ENCODE peak calls at places on chromosomes 4 and X, in nine cellular contexts. R is fibroblast of lung, E is HepG2, Y is IMR-90, Q is neural progenitor cell, L is H1, C is MM.1S, M is H9, F is GM23248. O is an unnamed sample.

GRCh38 chr4:25172964-25173917 is 13.0 kb upstream of the SEPSECS start:
- DNase-seq in R (peak; percentile 100), Y (peak; percentile 100), L (no peak), F (peak; percentile 99), Q (no peak), M (no peak), E (no peak), C (no peak), O (peak; percentile 97)

GRCh38 chr4:84733343-84734033 is 150.6 kb downstream of the CDS1 start:
- DNase-seq in F (no peak), Q (no peak), C (no peak), M (no peak), Y (no peak), R (no peak), E (no peak), L (no peak), O (no peak)

GRCh38 chr4:791866-792630 is 33.9 kb downstream of the CPLX1 start:
- DNase-seq in L (no peak), Y (no peak), R (peak; percentile 25), C (no peak), M (peak; percentile 71), Q (no peak), E (no peak), F (peak; percentile 58), O (peak; percentile 14)

GRCh38 chr4:74934016-74934821 is 1.3 kb downstream of the PARM1 start:
- DNase-seq in Y (peak; percentile 14), R (peak; percentile 26), L (no peak), F (peak; percentile 57), M (peak; percentile 47), Q (peak; percentile 78), C (peak; percentile 53), E (no peak), O (peak; percentile 53)

GRCh38 chr4:24973471-24974251 is 57.1 kb downstream of the LGI2 start:
- DNase-seq in C (no peak), Q (no peak), F (peak; percentile 64), E (peak; percentile 36), M (peak; percentile 28), Y (peak; percentile 14), L (no peak), R (no peak), O (peak; percentile 81)

GRCh38 chr4:95761871-95762270 is 78.0 kb upstream of the PDHA2 start:
- DNase-seq in M (no peak), Y (peak; percentile 59), F (no peak), L (no peak), Q (no peak), R (peak; percentile 21), C (no peak), E (no peak), O (peak; percentile 18)

GRCh38 chrX:109626637-109627036 is 1.7 kb upstream of the KCNE5 start:
- DNase-seq in Q (no peak), M (no peak), C (no peak), R (no peak), F (no peak), E (no peak), L (no peak), Y (no peak), O (no peak)

GRCh38 chrX:56232221-56233082 is at the start of gene KLF8:
- DNase-seq in Y (no peak), C (no peak), R (no peak), L (no peak), E (no peak), F (peak; percentile 56), Q (peak; percentile 77), M (peak; percentile 77), O (no peak)

GRCh38 chr4:179344861-179345260 is 1902.6 kb upstream of the AGA start:
- DNase-seq in L (no peak), Q (no peak), R (no peak), C (no peak), Y (no peak), M (no peak), E (no peak), F (no peak), O (no peak)

GRCh38 chr4:48420172-48420571 is 63.0 kb upstream of the SLC10A4 start:
- DNase-seq in L (no peak), F (no peak), C (no peak), E (no peak), R (no peak), M (no peak), Y (no peak), Q (no peak), O (no peak)

GRCh38 chrX:1034717-1035116 is 177.7 kb downstream of the CRLF2 start:
- DNase-seq in C (no peak), M (no peak), E (no peak), Q (no peak), R (no peak), L (no peak), Y (no peak), F (no peak), O (no peak)

GRCh38 chrX:39990388-39990787 is 107.4 kb downstream of the BCOR start:
- DNase-seq in Y (no peak), E (no peak), M (no peak), R (no peak), F (no peak), C (no peak), Q (no peak), L (no peak), O (no peak)

GRCh38 chr4:10873809-10874208 is 189.2 kb upstream of the CLNK start:
- DNase-seq in F (no peak), C (no peak), L (no peak), Q (no peak), R (no peak), E (no peak), Y (no peak), M (no peak), O (no peak)

GRCh38 chr4:67587156-67587555 is 28.6 kb downstream of the STAP1 start:
- DNase-seq in E (no peak), C (no peak), Q (no peak), L (no peak), F (no peak), R (no peak), Y (no peak), M (no peak), O (no peak)

GRCh38 chr4:42923431-42923830 is 30.9 kb downstream of the GRXCR1 start:
- DNase-seq in C (no peak), R (no peak), Q (no peak), Y (no peak), M (no peak), F (no peak), L (no peak), E (no peak), O (no peak)

GRCh38 chr4:10442976-10443375 is 14.2 kb downstream of the ZNF518B start:
- DNase-seq in M (no peak), C (no peak), E (no peak), Q (no peak), R (peak; percentile 28), L (no peak), Y (peak; percentile 43), F (no peak), O (peak; percentile 8)

GRCh38 chrX:43822015-43822414 is 60.2 kb downstream of the MAOB start:
- DNase-seq in L (no peak), F (peak; percentile 45), M (no peak), Q (no peak), E (no peak), Y (peak; percentile 33), R (peak; percentile 70), C (no peak), O (peak; percentile 80)

GRCh38 chrX:155334486-155335316 is at the start of gene CLIC2:
- DNase-seq in E (no peak), Y (peak; percentile 79), R (peak; percentile 54), M (no peak), F (peak; percentile 69), C (peak; percentile 82), Q (no peak), L (no peak), O (peak; percentile 21)

GRCh38 chrX:132044953-132045352 is 21.9 kb downstream of the STK26 start:
- DNase-seq in M (no peak), F (no peak), Q (no peak), C (no peak), Y (no peak), R (peak; percentile 17), L (no peak), E (no peak), O (no peak)
- H4K20me1 ChIP-seq in M (no peaks in the 10 kb centered on the region), F (no peaks in the 10 kb centered on the region), Q (peaks cover 33% of the 10 kb centered on the region), C (no peaks in the 10 kb centered on the region), Y (no peaks in the 10 kb centered on the region), R (no peaks in the 10 kb centered on the region), L (no peaks in the 10 kb centered on the region), E (no peaks in the 10 kb centered on the region), O (peaks cover 8% of the 10 kb centered on the region)

GRCh38 chr4:161936625-161937133 is 227.1 kb downstream of the FSTL5 start:
- DNase-seq in L (no peak), R (peak; percentile 99), E (no peak), C (no peak), Y (peak; percentile 80), Q (no peak), F (peak; percentile 2), M (no peak), O (peak; percentile 91)

GRCh38 chr4:161937151-161937550 is 226.6 kb downstream of the FSTL5 start:
- DNase-seq in L (no peak), R (no peak), E (no peak), Y (no peak), Q (no peak), C (no peak), F (no peak), M (no peak), O (no peak)

DNA sequence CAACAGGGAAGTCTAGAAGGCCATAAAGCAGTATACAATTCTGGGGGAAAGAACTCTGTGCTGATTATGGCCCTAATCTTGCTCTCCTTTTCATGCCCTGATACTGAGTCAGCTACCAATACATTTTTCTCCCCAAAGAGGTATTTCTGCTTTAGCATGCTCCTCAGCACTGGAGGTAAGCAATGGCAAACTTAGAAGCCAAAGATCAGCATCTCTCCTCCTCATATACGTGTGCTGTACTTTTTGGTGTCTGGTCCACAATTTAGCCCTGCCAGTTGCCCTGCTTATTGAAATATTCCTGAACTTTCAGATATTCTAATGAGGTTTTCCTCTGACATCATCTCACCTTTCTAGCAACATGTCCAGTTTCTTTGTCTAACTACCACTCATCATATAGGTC is 226.2 kb downstream of the FSTL5 start:
- DNase-seq in L (no peak), Y (no peak), C (no peak), F (no peak), M (no peak), E (no peak), R (peak; percentile 47), Q (no peak), O (peak; percentile 4)
- H3K9ac ChIP-seq in L (no peak overlapping the region), Y (no peak overlapping the region), C (no peak overlapping the region), F (no peak overlapping the region), M (no peak overlapping the region), E (no peak overlapping the region), R (no peak overlapping the region), Q (no peak overlapping the region), O (no peak overlapping the region)

DNA sequence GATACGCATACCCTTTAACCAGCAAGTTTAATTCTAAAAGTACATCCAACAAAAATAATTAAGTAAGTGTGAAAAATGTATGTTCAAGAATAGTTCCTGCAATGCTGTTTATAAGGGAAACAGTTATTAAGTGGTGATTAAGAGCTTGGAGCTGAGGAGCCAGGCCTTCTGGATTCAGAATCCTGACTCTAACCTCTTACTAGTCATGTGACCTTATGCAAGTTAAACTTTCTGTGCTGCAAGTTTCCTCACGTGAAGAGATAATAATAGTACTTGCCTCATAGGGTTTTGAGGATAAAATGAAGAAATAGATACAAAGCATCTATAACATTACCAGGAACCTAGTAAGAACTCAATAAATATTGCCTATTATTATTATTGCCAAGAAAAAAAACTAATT is 77.7 kb downstream of the FAM13A start:
- DNase-seq in R (no peak), L (no peak), F (peak; percentile 5), C (no peak), Y (peak; percentile 20), Q (no peak), E (no peak), M (no peak), O (no peak)
- H4K20me1 ChIP-seq in R (no peaks in the 10 kb centered on the region), L (no peaks in the 10 kb centered on the region), F (no peaks in the 10 kb centered on the region), C (no peaks in the 10 kb centered on the region), Y (no peaks in the 10 kb centered on the region), Q (no peaks in the 10 kb centered on the region), E (no peaks in the 10 kb centered on the region), M (no peaks in the 10 kb centered on the region), O (no peaks in the 10 kb centered on the region)

GRCh38 chr4:88661724-88662123 is 35.9 kb downstream of the NAP1L5 start:
- DNase-seq in F (peak; percentile 87), E (no peak), Y (peak; percentile 88), R (peak; percentile 84), L (no peak), Q (no peak), C (no peak), M (no peak), O (peak; percentile 81)
- H3K9ac ChIP-seq in F (peak overlapping the region; percentile 72), E (no peak overlapping the region), Y (no peak overlapping the region), R (no peak overlapping the region), L (no peak overlapping the region), Q (no peak overlapping the region), C (no peak overlapping the region), M (no peak overlapping the region), O (peak overlapping the region; percentile 79)